ENCODE peak calls at places on chromosomes 11 and 22, in six cellular contexts. C is neural progenitor cell, K is mesenchymal stem cell, G is mesendoderm, P is fibroblast of lung, A is GM23248. D is an unnamed sample.

GRCh38 chr22:29901354-29901753 is 18.4 kb downstream of the MTMR3 start:
- DNase-seq in A (no peak), C (no peak), P (no peak), G (no peak), K (no peak), D (no peak)

GRCh38 chr22:45192701-45193187 is 29.0 kb downstream of the NUP50 start:
- DNase-seq in K (no peak), A (no peak), C (peak; percentile 68), G (peak; percentile 66), P (no peak), D (no peak)

GRCh38 chr11:27754035-27755017 is 54.1 kb upstream of the BDNF start:
- DNase-seq in P (no peak), A (peak; percentile 54), G (peak; percentile 13), K (peak; percentile 71), C (no peak), D (peak; percentile 37)

GRCh38 chr11:77791301-77791700 is 29.2 kb downstream of the RSF1 start:
- DNase-seq in A (no peak), P (no peak), K (no peak), C (no peak), G (no peak), D (no peak)

GRCh38 chr22:26893034-26893710 is 235.8 kb downstream of the MIAT start:
- DNase-seq in G (peak; percentile 23), A (peak; percentile 45), P (no peak), C (peak; percentile 20), K (peak; percentile 56), D (no peak)

GRCh38 chr11:42329930-42330555 is 870.6 kb upstream of the LRRC4C start:
- DNase-seq in P (no peak), K (no peak), A (no peak), G (no peak), C (no peak), D (no peak)

GRCh38 chr11:115544422-115544821 is 40.2 kb upstream of the CADM1 start:
- DNase-seq in P (no peak), C (peak; percentile 61), K (no peak), G (no peak), A (no peak), D (no peak)

GRCh38 chr22:47053865-47054185 is 291.4 kb downstream of the TBC1D22A start:
- DNase-seq in P (peak; percentile 48), A (peak; percentile 12), G (no peak), K (peak; percentile 84), C (no peak), D (no peak)

GRCh38 chr11:112858289-112859023 is 102.8 kb upstream of the NCAM1 start:
- DNase-seq in G (no peak), K (no peak), P (no peak), C (no peak), A (no peak), D (no peak)

GRCh38 chr11:45537617-45538016 is 127.8 kb downstream of the CHST1 start:
- DNase-seq in C (no peak), A (peak; percentile 49), P (no peak), K (no peak), G (no peak), D (no peak)

GRCh38 chr11:6413791-6414231 is 5.1 kb downstream of the APBB1 start:
- DNase-seq in A (peak; percentile 24), C (no peak), G (no peak), K (no peak), P (no peak), D (no peak)

GRCh38 chr11:78231962-78232459 is 43.3 kb downstream of the USP35 start:
- DNase-seq in K (peak; percentile 58), C (no peak), A (peak; percentile 53), P (peak; percentile 80), G (no peak), D (no peak)

GRCh38 chr11:113138731-113139130 is 175.7 kb upstream of the TTC12 start:
- DNase-seq in A (no peak), P (no peak), K (no peak), G (no peak), C (no peak), D (no peak)

GRCh38 chr11:93905384-93905783 is 55.0 kb upstream of the VSTM5 start:
- DNase-seq in K (peak; percentile 18), C (no peak), A (peak; percentile 74), G (no peak), P (peak; percentile 26), D (no peak)

GRCh38 chr22:42340695-42341383 is 70.4 kb upstream of the TCF20 start:
- DNase-seq in G (peak; percentile 64), P (no peak), C (peak; percentile 85), A (no peak), K (no peak), D (no peak)

GRCh38 chr11:66843776-66844495 is 695 bp downstream of the RCE1 start:
- DNase-seq in G (no peak), P (no peak), K (no peak), A (peak; percentile 43), C (no peak), D (no peak)

GRCh38 chr11:65785329-65786007 is 1.4 kb upstream of the OVOL1 start:
- DNase-seq in A (no peak), K (no peak), P (no peak), G (no peak), C (no peak), D (peak; percentile 29)

GRCh38 chr11:111715142-111715816 is 50.9 kb downstream of the PPP2R1B start:
- DNase-seq in G (no peak), K (no peak), A (no peak), P (no peak), C (no peak), D (peak; percentile 21)

GRCh38 chr11:133903875-133904817 is 52.6 kb downstream of the IGSF9B start:
- DNase-seq in K (no peak), P (no peak), A (no peak), C (no peak), G (no peak), D (no peak)

GRCh38 chr11:69213315-69213714 is 57.6 kb downstream of the SMIM38 start:
- DNase-seq in G (no peak), A (no peak), C (no peak), P (no peak), K (peak; percentile 15), D (peak; percentile 12)

GRCh38 chr11:44043157-44043556 is 4.6 kb upstream of the ACCSL start:
- DNase-seq in C (no peak), K (no peak), P (no peak), A (no peak), G (no peak), D (no peak)

GRCh38 chr11:8262552-8263108 is 1.0 kb downstream of the LMO1 start:
- DNase-seq in A (peak; percentile 86), P (peak; percentile 49), C (peak; percentile 92), G (peak; percentile 76), K (peak; percentile 70), D (no peak)

GRCh38 chr11:14417975-14418374 is 59.0 kb upstream of the RRAS2 start:
- DNase-seq in C (no peak), A (peak; percentile 67), K (no peak), G (no peak), P (peak; percentile 54), D (no peak)

GRCh38 chr11:12409621-12410005 is 32.2 kb downstream of the PARVA start:
- DNase-seq in P (peak; percentile 60), A (peak; percentile 51), G (no peak), K (peak; percentile 60), C (no peak), D (no peak)

GRCh38 chr11:45577755-45578154 is 87.7 kb downstream of the CHST1 start:
- DNase-seq in K (no peak), G (peak; percentile 45), A (no peak), C (peak; percentile 37), P (no peak), D (no peak)

GRCh38 chr11:112523477-112523876 is 262.8 kb upstream of the PLET1 start:
- DNase-seq in C (peak; percentile 84), P (no peak), G (peak; percentile 66), K (peak; percentile 24), A (peak; percentile 59), D (no peak)

GRCh38 chr11:78213526-78214330 is 25.0 kb downstream of the USP35 start:
- DNase-seq in G (no peak), P (no peak), A (no peak), K (no peak), C (no peak), D (no peak)

GRCh38 chr22:17890892-17891291 is 116.6 kb upstream of the BID start:
- DNase-seq in G (no peak), C (no peak), K (no peak), P (no peak), A (no peak), D (no peak)

GRCh38 chr22:17888439-17888838 is 114.2 kb upstream of the BID start:
- DNase-seq in G (no peak), C (no peak), P (no peak), A (no peak), K (no peak), D (no peak)

GRCh38 chr22:17888855-17889254 is 114.6 kb upstream of the BID start:
- DNase-seq in P (peak; percentile 42), A (no peak), G (peak; percentile 78), K (peak; percentile 46), C (peak; percentile 69), D (no peak)

GRCh38 chr22:17891427-17892167 is 117.3 kb upstream of the BID start:
- DNase-seq in K (no peak), G (peak; percentile 34), C (peak; percentile 56), P (no peak), A (no peak), D (no peak)

DNA sequence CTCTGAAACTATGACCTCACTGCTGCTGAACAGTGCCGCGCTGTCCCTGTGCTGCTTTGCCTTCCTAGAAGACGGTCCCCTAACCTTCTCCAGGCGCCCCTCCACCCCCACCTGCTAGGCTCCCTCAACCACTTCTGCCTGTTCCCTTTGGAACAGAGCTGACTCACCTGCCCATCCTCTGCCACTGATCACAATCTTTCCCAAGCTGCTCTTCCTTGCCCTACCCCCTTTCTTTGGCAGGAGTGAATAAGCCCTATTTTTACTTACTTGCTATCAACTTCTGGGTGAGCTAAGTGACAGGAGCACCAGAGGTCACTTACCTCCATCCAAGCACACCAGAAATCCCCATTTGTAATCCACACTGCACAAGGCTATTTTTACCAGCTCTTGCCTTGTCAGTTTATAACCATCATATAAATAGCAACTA is 116.0 kb upstream of the BID start:
- DNase-seq in G (no peak), A (peak; percentile 13), C (no peak), P (no peak), K (peak; percentile 13), D (no peak)
- H3K4me2 ChIP-seq in G (no peak overlapping the region), A (no peak overlapping the region), C (no peak overlapping the region), P (no peak overlapping the region), K (no peak overlapping the region), D (no peak overlapping the region)

GRCh38 chr22:36286096-36286957 is 33.4 kb downstream of the APOL1 start:
- DNase-seq in G (peak; percentile 88), K (peak; percentile 79), P (peak; percentile 71), A (peak; percentile 88), C (peak; percentile 90), D (peak; percentile 79)
- H3K4me2 ChIP-seq in G (no peak overlapping the region), K (no peak overlapping the region), P (no peak overlapping the region), A (no peak overlapping the region), C (no peak overlapping the region), D (no peak overlapping the region)

DNA sequence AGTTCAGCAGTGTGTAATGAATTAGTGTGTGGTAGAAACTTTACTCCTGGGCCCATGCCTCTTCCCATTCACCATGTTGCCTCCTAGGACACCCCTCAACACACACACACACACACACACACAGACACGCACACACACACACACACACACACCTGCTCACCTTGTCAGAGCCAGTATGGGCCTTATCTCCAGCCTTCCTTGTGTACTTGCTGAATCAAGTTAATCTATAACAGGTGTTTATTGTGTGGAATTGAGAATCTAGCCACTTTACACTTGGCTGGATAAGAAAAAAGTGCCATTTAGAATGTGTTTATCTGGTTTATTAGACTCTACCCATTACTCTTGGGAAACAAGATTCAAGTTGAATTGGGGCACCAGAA is 14.5 kb upstream of the ZDHHC13 start:
- DNase-seq in K (no peak), G (no peak), P (no peak), C (no peak), A (no peak), D (no peak)
- H3K4me2 ChIP-seq in K (no peak overlapping the region), G (no peak overlapping the region), P (no peak overlapping the region), C (no peak overlapping the region), A (no peak overlapping the region), D (peak overlapping the region; percentile 61)

GRCh38 chr22:39925273-39925672 is 24.4 kb downstream of the GRAP2 start:
- DNase-seq in K (no peak), A (no peak), C (no peak), G (no peak), P (no peak), D (no peak)
- H3K4me2 ChIP-seq in K (no peak overlapping the region), A (no peak overlapping the region), C (no peak overlapping the region), G (no peak overlapping the region), P (no peak overlapping the region), D (no peak overlapping the region)